ENCODE peak calls at places on chromosome 6, in six cellular contexts. P is endothelial cell of umbilical vein, V is A549, C is K562, I is HepG2, E is H1. T is an unnamed sample.

GRCh38 chr6:28673417-28673799 is 147.7 kb downstream of the GPX5 start:
- DNase-seq in E (no peak), P (no peak), V (no peak), I (no peak), C (no peak), T (no peak)

GRCh38 chr6:2257358-2257757 is 12.0 kb upstream of the GMDS start:
- DNase-seq in V (no peak), C (no peak), I (no peak), E (no peak), P (no peak), T (no peak)

GRCh38 chr6:28944412-28945006 is 20.7 kb upstream of the TRIM27 start:
- DNase-seq in I (peak; percentile 78), V (no peak), C (no peak), P (peak; percentile 89), E (peak; percentile 59), T (peak; percentile 63)

GRCh38 chr6:113558966-113559365 is 298.2 kb upstream of the MARCKS start:
- DNase-seq in E (no peak), P (peak; percentile 62), V (no peak), C (no peak), I (no peak), T (no peak)

GRCh38 chr6:156111913-156112312 is 656.3 kb upstream of the NOX3 start:
- DNase-seq in C (no peak), I (no peak), V (no peak), E (no peak), P (no peak), T (no peak)

GRCh38 chr6:123415844-123416468 is 220.8 kb downstream of the TRDN start:
- DNase-seq in I (peak; percentile 56), E (no peak), V (peak; percentile 0), P (peak; percentile 56), C (peak; percentile 31), T (peak; percentile 60)

GRCh38 chr6:33093857-33094256 is 18.1 kb downstream of the HLA-DPB1 start:
- DNase-seq in P (no peak), E (no peak), I (no peak), V (no peak), C (no peak), T (no peak)

GRCh38 chr6:22737331-22737730 is 168.0 kb downstream of the HDGFL1 start:
- DNase-seq in C (no peak), P (peak; percentile 52), E (peak; percentile 44), V (no peak), I (no peak), T (peak; percentile 67)

GRCh38 chr6:85419046-85419759 is 30.7 kb upstream of the NT5E start:
- DNase-seq in C (no peak), E (no peak), I (no peak), P (peak; percentile 44), V (no peak), T (no peak)

GRCh38 chr6:38012573-38012972 is 193.0 kb downstream of the ZFAND3 start:
- DNase-seq in I (peak; percentile 57), P (peak; percentile 55), C (peak; percentile 42), E (peak; percentile 10), V (peak; percentile 9), T (peak; percentile 17)

GRCh38 chr6:135179920-135180457 is 1.1 kb upstream of the MYB start:
- DNase-seq in I (no peak), V (no peak), P (no peak), C (no peak), E (no peak), T (no peak)

GRCh38 chr6:139406577-139407343 is 32.3 kb upstream of the CITED2 start:
- DNase-seq in C (no peak), I (no peak), E (no peak), P (no peak), V (no peak), T (no peak)

GRCh38 chr6:35173068-35174042 is 32.2 kb upstream of the TCP11 start:
- DNase-seq in P (no peak), I (no peak), C (no peak), V (no peak), E (no peak), T (no peak)

GRCh38 chr6:42454428-42454791 is 2.7 kb upstream of the TRERF1 start:
- DNase-seq in V (no peak), C (no peak), E (no peak), I (no peak), P (no peak), T (peak; percentile 56)

GRCh38 chr6:138815797-138816528 is 20.1 kb downstream of the ECT2L start:
- DNase-seq in C (peak; percentile 37), E (no peak), I (peak; percentile 70), P (peak; percentile 67), V (peak; percentile 33), T (no peak)

DNA sequence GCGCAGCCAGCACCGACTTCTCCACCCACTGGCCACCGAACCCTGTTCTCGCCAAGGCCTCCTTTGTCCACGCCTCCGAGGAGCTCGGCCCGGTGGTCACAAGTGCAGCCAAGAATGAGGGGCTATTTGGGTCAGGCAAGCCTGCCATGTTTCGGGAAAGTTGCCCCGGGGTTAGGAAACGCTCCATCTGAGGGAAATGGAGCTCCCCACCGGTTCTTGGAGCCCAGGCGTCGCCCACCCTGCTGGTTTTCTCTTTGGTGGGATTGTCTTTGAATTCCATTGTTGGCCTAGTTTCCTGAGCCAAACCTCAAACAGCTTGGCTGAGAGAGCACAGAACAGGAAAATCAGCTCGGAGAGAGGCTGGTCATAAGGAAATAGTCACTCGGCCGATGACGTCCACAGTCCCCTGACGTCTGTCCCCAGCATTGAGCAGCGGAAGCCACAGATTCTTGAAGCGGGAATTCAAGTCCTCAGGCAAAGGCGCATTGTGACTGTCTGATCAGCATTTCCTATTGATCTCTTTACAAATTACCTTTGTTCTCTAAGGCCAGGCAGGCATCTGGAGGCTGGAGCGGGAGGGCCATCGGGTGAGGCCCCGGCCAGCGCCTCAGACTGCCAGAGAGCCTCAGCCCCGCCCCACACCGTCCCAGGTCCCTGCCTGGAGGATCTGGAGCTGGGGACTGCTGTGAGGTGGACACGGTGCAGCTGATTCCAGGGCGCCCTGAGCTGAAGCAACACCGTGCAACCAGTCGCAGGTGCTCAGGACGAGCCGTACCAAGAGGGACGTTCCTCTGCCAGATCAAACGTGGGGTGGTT is 138.6 kb downstream of the DLL1 start:
- DNase-seq in I (no peak), E (no peak), P (peak; percentile 21), V (no peak), C (no peak), T (no peak)
- TF ChIP-seq JUN in I (no peak), E (no peak), P (no peak), V (no peak), C (no peak), T (no peak)

GRCh38 chr6:25136879-25137278 is 142.3 kb upstream of the CARMIL1 start:
- DNase-seq in E (no peak), C (no peak), V (no peak), P (peak; percentile 54), I (no peak), T (no peak)

GRCh38 chr6:25138697-25139051 is 140.5 kb upstream of the CARMIL1 start:
- DNase-seq in E (no peak), P (peak; percentile 60), V (no peak), I (no peak), C (no peak), T (no peak)

GRCh38 chr6:25137497-25137896 is 141.7 kb upstream of the CARMIL1 start:
- DNase-seq in I (no peak), V (no peak), C (no peak), P (peak; percentile 36), E (no peak), T (no peak)

GRCh38 chr6:25142506-25142905 is 136.7 kb upstream of the CARMIL1 start:
- DNase-seq in P (no peak), E (no peak), C (no peak), I (no peak), V (no peak), T (no peak)

DNA sequence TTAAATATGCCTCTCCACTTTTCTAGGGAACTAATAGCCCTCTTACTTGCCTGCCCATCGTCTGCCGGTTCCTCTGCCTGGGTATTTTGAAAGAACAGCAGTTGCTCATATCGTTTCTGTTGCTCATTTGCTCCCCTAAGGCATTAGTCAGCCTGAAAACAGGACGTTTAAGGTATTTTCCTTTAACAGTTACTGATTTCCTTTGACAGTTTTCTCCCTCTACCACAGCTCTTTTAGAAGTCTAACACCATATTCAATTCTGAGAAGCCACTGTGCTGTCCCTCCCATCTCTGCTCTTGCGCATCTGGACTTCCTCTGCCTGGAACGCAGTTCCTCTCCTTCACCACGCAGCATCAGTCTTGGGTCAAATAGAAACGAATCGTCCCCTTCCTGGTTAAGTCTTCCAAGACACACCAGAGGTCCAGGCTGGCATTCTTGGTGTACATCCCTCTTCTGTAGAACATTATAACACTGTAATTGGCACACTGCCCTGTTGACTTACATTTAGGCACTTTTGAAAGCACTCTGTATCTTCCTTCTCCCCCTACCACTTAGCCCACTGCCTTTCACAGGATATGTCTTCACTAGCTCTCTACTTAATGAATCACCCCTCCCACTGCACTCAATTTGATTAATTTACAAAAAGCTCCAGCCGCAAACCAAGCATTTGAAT is 141.0 kb upstream of the CARMIL1 start:
- DNase-seq in I (no peak), C (no peak), V (peak; percentile 38), E (no peak), P (peak; percentile 84), T (no peak)
- TF ChIP-seq JUN in I (no peak), C (no peak), V (no peak), E (no peak), P (no peak), T (no peak)

GRCh38 chr6:54017877-54018276 is 93.4 kb upstream of the MLIP start:
- DNase-seq in C (no peak), I (no peak), E (no peak), P (no peak), V (no peak), T (no peak)

GRCh38 chr6:54010340-54011276 is 100.6 kb upstream of the MLIP start:
- DNase-seq in I (peak; percentile 55), E (no peak), P (no peak), V (no peak), C (no peak), T (no peak)

GRCh38 chr6:54011277-54011648 is 100.0 kb upstream of the MLIP start:
- DNase-seq in P (no peak), V (no peak), C (no peak), E (no peak), I (no peak), T (no peak)

GRCh38 chr6:54013966-54014365 is 97.3 kb upstream of the MLIP start:
- DNase-seq in I (no peak), V (no peak), P (no peak), E (no peak), C (no peak), T (no peak)

GRCh38 chr6:54014440-54014839 is 96.8 kb upstream of the MLIP start:
- DNase-seq in E (no peak), P (no peak), I (no peak), C (no peak), V (no peak), T (no peak)
- TF ChIP-seq JUN in E (no peak), P (no peak), I (no peak), C (no peak), V (no peak), T (no peak)

GRCh38 chr6:14543971-14544620 is 426.5 kb downstream of the CD83 start:
- DNase-seq in P (no peak), E (no peak), I (no peak), C (no peak), V (no peak), T (no peak)

GRCh38 chr6:14540276-14540675 is 422.7 kb downstream of the CD83 start:
- DNase-seq in I (no peak), E (no peak), C (no peak), V (no peak), P (no peak), T (no peak)

GRCh38 chr6:14540859-14541540 is 423.4 kb downstream of the CD83 start:
- DNase-seq in E (no peak), V (no peak), C (no peak), I (no peak), P (no peak), T (no peak)

GRCh38 chr6:14544689-14545088 is 427.1 kb downstream of the CD83 start:
- DNase-seq in P (no peak), I (no peak), V (no peak), E (no peak), C (no peak), T (no peak)

GRCh38 chr6:14542670-14543366 is 425.2 kb downstream of the CD83 start:
- DNase-seq in C (no peak), I (no peak), E (no peak), V (no peak), P (no peak), T (no peak)
- TF ChIP-seq JUN in C (peak; percentile 17), I (no peak), E (no peak), V (no peak), P (no peak), T (no peak)

T was measured in WTC11.